ENCODE peak calls at places on chromosomes 6 and 20, in seven cellular contexts. F is MM.1S, I is adrenal gland, L is IMR-90, Z is pancreas, C is colonic mucosa, Q is left lung. P is an unnamed sample.

GRCh38 chr6:38794682-38795081 is 79.6 kb downstream of the DNAH8 start:
- DNase-seq in F (no peak), I (no peak), L (no peak), Z (no peak), C (no peak), Q (no peak), P (no peak)

GRCh38 chr6:128704601-128705000 is 178.3 kb upstream of the LAMA2 start:
- DNase-seq in F (no peak), I (no peak), L (no peak), Z (no peak), C (no peak), Q (no peak), P (no peak)

GRCh38 chr20:56925696-56926101 is 296.6 kb downstream of the TFAP2C start:
- DNase-seq in F (no peak), I (no peak), L (no peak), Z (no peak), C (no peak), Q (no peak), P (no peak)

GRCh38 chr20:2690213-2690612 is 2.4 kb upstream of the EBF4 start:
- DNase-seq in F (no peak), I (no peak), L (no peak), Z (no peak), C (no peak), Q (no peak), P (no peak)

GRCh38 chr20:11677445-11678235 is 240.1 kb upstream of the BTBD3 start:
- DNase-seq in F (no peak), I (no peak), L (no peak), Z (no peak), C (no peak), Q (no peak), P (no peak)

GRCh38 chr6:79420054-79420453 is 117.2 kb downstream of the LCA5 start:
- DNase-seq in F (no peak), I (no peak), L (no peak), Z (no peak), C (no peak), Q (no peak), P (no peak)

GRCh38 chr20:36113566-36114247 is 40.8 kb upstream of the EPB41L1 start:
- DNase-seq in F (no peak), I (no peak), L (no peak), Z (no peak), C (no peak), Q (no peak), P (no peak)

GRCh38 chr20:25623225-25623735 is 534 bp downstream of the NANP start:
- DNase-seq in F (peak; percentile 21), I (peak; percentile 60), L (peak; percentile 24), Z (peak; percentile 38), C (peak; percentile 54), Q (peak; percentile 86), P (peak; percentile 51)

GRCh38 chr6:113511100-113511499 is 346.0 kb upstream of the MARCKS start:
- DNase-seq in F (no peak), I (no peak), L (no peak), Z (no peak), C (no peak), Q (no peak), P (no peak)

GRCh38 chr6:48505621-48506020 is 394.6 kb upstream of the PTCHD4 start:
- DNase-seq in F (no peak), I (no peak), L (no peak), Z (no peak), C (no peak), Q (no peak), P (no peak)

GRCh38 chr6:82283771-82284420 is 36.4 kb upstream of the IBTK start:
- DNase-seq in F (no peak), I (no peak), L (no peak), Z (no peak), C (no peak), Q (no peak), P (peak; percentile 79)

GRCh38 chr20:24875078-24875477 is 74.0 kb upstream of the CST7 start:
- DNase-seq in F (no peak), I (no peak), L (no peak), Z (no peak), C (no peak), Q (no peak), P (no peak)

GRCh38 chr20:48295966-48296421 is 510.7 kb upstream of the SULF2 start:
- DNase-seq in F (no peak), I (no peak), L (peak; percentile 76), Z (no peak), C (no peak), Q (no peak), P (no peak)

GRCh38 chr6:155014715-155015300 is 19.7 kb downstream of the TIAM2 start:
- DNase-seq in F (no peak), I (no peak), L (peak; percentile 78), Z (no peak), C (no peak), Q (no peak), P (no peak)

GRCh38 chr6:14964486-14964885 is 281.4 kb upstream of the JARID2 start:
- DNase-seq in F (no peak), I (no peak), L (no peak), Z (no peak), C (no peak), Q (no peak), P (no peak)

GRCh38 chr6:43280234-43280633 is 17.8 kb upstream of the SLC22A7 start:
- DNase-seq in F (no peak), I (no peak), L (no peak), Z (no peak), C (no peak), Q (no peak), P (no peak)

GRCh38 chr6:111150577-111150976 is 63.3 kb downstream of the SLC16A10 start:
- DNase-seq in F (no peak), I (no peak), L (no peak), Z (no peak), C (no peak), Q (no peak), P (no peak)

GRCh38 chr20:36936341-36936740 is 15.2 kb downstream of the SAMHD1 start:
- DNase-seq in F (no peak), I (peak; percentile 20), L (no peak), Z (no peak), C (no peak), Q (no peak), P (no peak)

DNA sequence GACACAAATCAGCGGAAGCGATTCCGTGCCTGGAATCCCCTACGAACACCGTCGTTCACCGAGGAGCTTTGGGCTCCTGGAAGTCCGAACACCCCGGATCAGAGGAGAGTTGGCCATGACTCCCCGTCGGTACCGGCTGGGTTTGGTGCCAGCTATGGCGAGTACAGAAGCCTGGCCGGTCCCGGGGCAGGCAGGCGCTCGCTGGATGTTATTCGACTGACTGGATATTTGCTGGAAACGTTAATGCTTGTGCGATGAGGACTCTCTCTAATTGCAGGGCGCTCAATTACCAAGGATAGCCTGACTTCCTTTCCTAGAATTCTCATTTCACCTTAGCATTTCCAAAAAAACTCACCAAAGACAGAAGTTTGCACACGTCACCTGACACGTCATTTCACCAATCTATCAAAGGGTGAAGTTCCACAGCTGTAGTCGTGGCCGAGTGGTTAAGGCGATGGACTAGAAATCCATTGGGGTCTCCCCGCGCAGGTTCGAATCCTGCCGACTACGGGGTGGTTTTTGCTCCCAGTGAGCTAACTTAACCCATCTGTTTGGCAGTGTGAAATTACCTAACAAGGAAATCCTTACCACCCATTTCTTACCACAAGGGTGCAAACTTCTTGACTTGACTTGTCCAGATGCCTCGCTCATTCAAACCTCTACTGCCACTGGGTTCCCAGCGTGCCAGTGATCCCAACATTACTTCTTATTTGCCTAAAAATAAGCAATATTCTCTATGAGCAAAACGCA is 22.7 kb upstream of the ZNF184 start:
- DNase-seq in F (no peak), I (peak; percentile 49), L (peak; percentile 91), Z (peak; percentile 27), C (peak; percentile 56), Q (no peak), P (no peak)
- TF ChIP-seq CTCF in F (no peak), I (no peak), L (peak; percentile 42), Z (no peak), C (no peak), Q (no peak), P (no peak)

GRCh38 chr6:51459958-51460357 is 627.5 kb downstream of the PKHD1 start:
- DNase-seq in F (peak; percentile 56), I (no peak), L (no peak), Z (no peak), C (no peak), Q (no peak), P (no peak)
- H3K27ac ChIP-seq in F (no peak overlapping the region), I (no peak overlapping the region), L (no peak overlapping the region), Z (no peak overlapping the region), C (no peak overlapping the region), Q (no peak overlapping the region), P (no peak overlapping the region)

GRCh38 chr6:6686176-6686575 is 97.7 kb downstream of the LY86 start:
- DNase-seq in F (no peak), I (no peak), L (no peak), Z (no peak), C (no peak), Q (no peak), P (peak; percentile 91)
- H3K4me3 ChIP-seq in F (peak overlapping the region; percentile 48), I (no peak overlapping the region), L (no peak overlapping the region), Z (peak overlapping the region; percentile 44), C (peak overlapping the region; percentile 4), Q (peak overlapping the region; percentile 26), P (peak overlapping the region; percentile 53)

GRCh38 chr6:163427498-163428254 is 13.2 kb downstream of the QKI start:
- DNase-seq in F (no peak), I (no peak), L (peak; percentile 82), Z (no peak), C (no peak), Q (no peak), P (no peak)
- TF ChIP-seq CTCF in F (no peak), I (peak; percentile 55), L (peak; percentile 63), Z (peak; percentile 13), C (peak; percentile 20), Q (peak; percentile 36), P (no peak)

DNA sequence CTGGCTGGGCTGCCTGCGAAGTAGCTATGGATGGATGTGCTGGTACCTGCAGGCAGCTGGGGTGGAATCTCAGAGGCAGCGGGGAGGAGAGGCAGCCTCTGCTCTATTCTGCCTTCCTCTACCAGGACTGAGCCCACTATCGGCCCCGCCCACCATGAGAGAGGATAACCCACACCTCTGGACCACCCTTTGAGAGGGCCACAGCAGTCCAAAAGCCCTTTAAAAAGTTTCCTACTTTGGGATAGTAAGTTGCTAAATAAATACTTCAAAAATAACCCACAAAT is 36.1 kb downstream of the EZR start:
- DNase-seq in F (no peak), I (no peak), L (no peak), Z (no peak), C (no peak), Q (no peak), P (no peak)
- H3K27ac ChIP-seq in F (no peak overlapping the region), I (no peak overlapping the region), L (no peak overlapping the region), Z (no peak overlapping the region), C (no peak overlapping the region), Q (no peak overlapping the region), P (no peak overlapping the region)

GRCh38 chr20:50111829-50112495 is 988 bp downstream of the UBE2V1 start:
- DNase-seq in F (no peak), I (no peak), L (no peak), Z (no peak), C (no peak), Q (no peak), P (no peak)

GRCh38 chr20:50112512-50113419 is at the start of gene UBE2V1:
- DNase-seq in F (peak; percentile 89), I (peak; percentile 92), L (peak; percentile 81), Z (peak; percentile 90), C (peak; percentile 93), Q (peak; percentile 99), P (peak; percentile 87)

GRCh38 chr20:50111120-50111828 is 1.7 kb downstream of the UBE2V1 start:
- DNase-seq in F (no peak), I (no peak), L (peak; percentile 73), Z (no peak), C (no peak), Q (no peak), P (no peak)

GRCh38 chr20:50108571-50109235 is 4.2 kb downstream of the UBE2V1 start:
- DNase-seq in F (no peak), I (no peak), L (no peak), Z (no peak), C (no peak), Q (no peak), P (no peak)

GRCh38 chr20:50110141-50111047 is 2.6 kb downstream of the UBE2V1 start:
- DNase-seq in F (peak; percentile 80), I (no peak), L (no peak), Z (peak; percentile 87), C (peak; percentile 58), Q (no peak), P (no peak)
- H3K4me3 ChIP-seq in F (peak overlapping the region; percentile 93), I (no peak overlapping the region), L (no peak overlapping the region), Z (peak overlapping the region; percentile 96), C (no peak overlapping the region), Q (no peak overlapping the region), P (no peak overlapping the region)

P was measured in WERI-Rb-1.